ENCODE peak calls at places on chromosome 3, in six cellular contexts. S is osteocyte, B is A673, N is cardiac fibroblast, Z is neural progenitor cell, J is fibroblast of the aortic adventitia. Y is an unnamed sample.
A peak's percentile ranks its signal among the peaks of the same experiment; 100 is the strongest.

GRCh38 chr3:14525685-14526631 is 14.2 kb downstream of the GRIP2 start:
- DNase-seq in S (no peak), B (no peak), N (peak; percentile 43), Z (no peak), J (peak; percentile 72), Y (peak; percentile 36)

GRCh38 chr3:45994661-45995369 is 809 bp downstream of the FYCO1 start:
- DNase-seq in S (no peak), B (no peak), N (peak; percentile 23), Z (peak; percentile 55), J (no peak), Y (no peak)

GRCh38 chr3:133038731-133039398 is 674 bp downstream of the TMEM108 start:
- DNase-seq in S (no peak), B (no peak), N (peak; percentile 5), Z (peak; percentile 88), J (peak; percentile 1), Y (no peak)

GRCh38 chr3:186534113-186534669 is 10.0 kb downstream of the CRYGS start:
- DNase-seq in S (no peak), B (no peak), N (no peak), Z (no peak), J (no peak), Y (no peak)

GRCh38 chr3:143847787-143848631 is at the start of gene SLC9A9:
- DNase-seq in S (no peak), B (peak; percentile 56), N (peak; percentile 70), Z (peak; percentile 37), J (peak; percentile 79), Y (peak; percentile 57)

GRCh38 chr3:100613721-100614390 is 4.5 kb downstream of the ADGRG7 start:
- DNase-seq in S (no peak), B (no peak), N (no peak), Z (no peak), J (no peak), Y (no peak)

GRCh38 chr3:37086918-37087317 is 87.5 kb downstream of the LRRFIP2 start:
- DNase-seq in S (no peak), B (no peak), N (no peak), Z (no peak), J (no peak), Y (no peak)

GRCh38 chr3:148729656-148730055 is 32.0 kb downstream of the AGTR1 start:
- DNase-seq in S (no peak), B (no peak), N (no peak), Z (no peak), J (peak; percentile 24), Y (no peak)

GRCh38 chr3:123803521-123803920 is 80.6 kb downstream of the MYLK start:
- DNase-seq in S (no peak), B (no peak), N (no peak), Z (no peak), J (no peak), Y (no peak)

GRCh38 chr3:133797396-133798105 is 8.1 kb upstream of the SRPRB start:
- DNase-seq in S (no peak), B (no peak), N (no peak), Z (no peak), J (peak; percentile 22), Y (peak; percentile 24)

GRCh38 chr3:114121996-114122709 is 56.7 kb downstream of the DRD3 start:
- DNase-seq in S (no peak), B (no peak), N (peak; percentile 77), Z (peak; percentile 34), J (peak; percentile 83), Y (peak; percentile 29)

GRCh38 chr3:110343945-110344344 is 727.7 kb upstream of the NECTIN3 start:
- DNase-seq in S (no peak), B (no peak), N (peak; percentile 9), Z (no peak), J (no peak), Y (peak; percentile 17)

GRCh38 chr3:196003611-196004010 is 78.3 kb downstream of the TFRC start:
- DNase-seq in S (peak; percentile 42), B (no peak), N (no peak), Z (no peak), J (no peak), Y (no peak)

GRCh38 chr3:122730240-122730639 is 49.6 kb downstream of the PARP14 start:
- DNase-seq in S (no peak), B (no peak), N (no peak), Z (no peak), J (no peak), Y (no peak)

GRCh38 chr3:10981961-10982360 is 10.6 kb upstream of the SLC6A1 start:
- DNase-seq in S (no peak), B (no peak), N (peak; percentile 70), Z (no peak), J (peak; percentile 13), Y (no peak)

GRCh38 chr3:134361162-134361831 is 12.9 kb downstream of the AMOTL2 start:
- DNase-seq in S (no peak), B (no peak), N (no peak), Z (no peak), J (no peak), Y (peak; percentile 4)

GRCh38 chr3:14563946-14564539 is 23.9 kb upstream of the GRIP2 start:
- DNase-seq in S (no peak), B (no peak), N (no peak), Z (no peak), J (no peak), Y (no peak)

GRCh38 chr3:188904670-188905069 is 267.1 kb upstream of the TPRG1 start:
- DNase-seq in S (no peak), B (no peak), N (peak; percentile 81), Z (no peak), J (peak; percentile 63), Y (peak; percentile 55)

GRCh38 chr3:184884359-184885017 is 72.5 kb downstream of the VPS8 start:
- DNase-seq in S (no peak), B (no peak), N (no peak), Z (no peak), J (no peak), Y (no peak)

GRCh38 chr3:131053021-131053420 is 26.3 kb downstream of the NEK11 start:
- DNase-seq in S (no peak), B (peak; percentile 16), N (peak; percentile 54), Z (no peak), J (peak; percentile 51), Y (no peak)

GRCh38 chr3:131048030-131048429 is 21.4 kb downstream of the NEK11 start:
- DNase-seq in S (no peak), B (no peak), N (no peak), Z (no peak), J (no peak), Y (no peak)

DNA sequence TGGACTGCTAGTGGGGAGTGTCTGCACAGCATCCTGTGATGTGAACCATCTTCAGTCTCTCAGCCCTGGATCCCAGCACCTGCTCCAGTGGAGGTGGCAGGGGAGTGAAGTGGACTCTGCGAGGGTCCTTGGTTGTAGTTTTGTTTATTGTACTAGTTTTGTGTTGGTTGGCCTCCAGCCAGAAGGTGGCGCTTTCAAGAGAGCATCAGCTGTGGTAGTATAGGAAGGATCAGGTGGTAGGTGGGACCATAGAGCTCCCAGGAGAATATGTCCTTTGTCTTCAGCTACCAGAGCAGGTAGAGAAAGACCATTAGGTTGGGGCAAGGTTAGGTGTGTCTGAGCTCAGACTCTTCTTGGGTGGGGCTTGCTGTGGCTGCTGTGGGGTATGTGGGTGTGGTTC is 20.9 kb downstream of the NEK11 start:
- DNase-seq in S (no peak), B (no peak), N (no peak), Z (no peak), J (no peak), Y (no peak)
- TF ChIP-seq CTCF in S (no peak), B (peak; percentile 31), N (no peak), Z (peak; percentile 15), J (no peak), Y (no peak)

GRCh38 chr3:65029130-65029529 is 341.3 kb upstream of the ADAMTS9 start:
- DNase-seq in S (no peak), B (no peak), N (no peak), Z (no peak), J (no peak), Y (no peak)

GRCh38 chr3:65024148-65024547 is 336.3 kb upstream of the ADAMTS9 start:
- DNase-seq in S (no peak), B (no peak), N (no peak), Z (no peak), J (no peak), Y (no peak)

GRCh38 chr3:65028024-65028423 is 340.2 kb upstream of the ADAMTS9 start:
- DNase-seq in S (no peak), B (no peak), N (no peak), Z (no peak), J (no peak), Y (no peak)

GRCh38 chr3:65027335-65027734 is 339.5 kb upstream of the ADAMTS9 start:
- DNase-seq in S (no peak), B (no peak), N (no peak), Z (no peak), J (no peak), Y (no peak)

DNA sequence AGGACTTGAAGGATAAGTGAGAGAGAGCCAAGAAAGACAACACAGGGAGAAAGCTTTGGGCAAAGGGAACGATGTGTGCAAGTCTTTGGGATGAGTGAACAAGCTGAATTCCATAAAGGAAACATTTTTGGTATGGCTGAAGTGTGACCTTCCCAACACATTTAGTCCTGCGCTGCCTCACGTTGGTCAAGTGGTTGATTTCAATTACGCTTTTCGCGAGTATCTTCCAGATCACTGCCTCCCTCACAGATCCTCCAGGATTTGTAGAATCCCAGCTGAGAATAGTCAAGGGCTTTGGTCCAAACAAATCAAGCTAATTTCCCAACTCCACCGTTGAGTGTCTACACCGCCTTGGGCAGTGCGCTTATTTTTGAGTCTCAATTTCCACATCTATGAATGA is 338.4 kb upstream of the ADAMTS9 start:
- DNase-seq in S (no peak), B (no peak), N (no peak), Z (peak; percentile 8), J (no peak), Y (no peak)
- TF ChIP-seq CTCF in S (no peak), B (no peak), N (no peak), Z (peak; percentile 25), J (no peak), Y (no peak)

DNA sequence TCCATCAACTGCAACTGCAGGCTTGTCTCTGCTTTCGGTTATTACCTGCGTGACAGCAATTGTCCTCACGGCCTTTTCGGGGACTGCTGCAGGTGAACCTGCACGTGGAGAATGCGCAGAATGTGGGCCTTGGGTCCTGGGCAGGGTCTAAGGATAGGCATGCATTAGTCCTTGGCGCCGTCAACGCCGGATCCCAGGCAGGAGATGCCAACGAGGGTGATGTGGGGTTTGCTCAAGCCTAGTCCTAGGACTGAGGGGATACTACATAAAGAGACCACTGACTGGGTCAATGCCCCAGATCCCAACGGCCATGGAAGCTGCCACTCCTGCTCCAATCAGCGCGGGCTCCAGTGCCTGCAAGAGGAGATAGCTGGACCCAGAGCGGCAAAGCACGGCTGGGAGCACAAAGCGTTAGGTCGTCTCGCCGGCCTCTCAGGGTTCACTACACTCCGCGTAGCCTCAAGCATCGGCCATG is 448 bp upstream of the RBM15B start:
- DNase-seq in S (no peak), B (no peak), N (no peak), Z (no peak), J (no peak), Y (no peak)
- TF ChIP-seq CTCF in S (no peak), B (peak; percentile 69), N (no peak), Z (no peak), J (no peak), Y (no peak)

DNA sequence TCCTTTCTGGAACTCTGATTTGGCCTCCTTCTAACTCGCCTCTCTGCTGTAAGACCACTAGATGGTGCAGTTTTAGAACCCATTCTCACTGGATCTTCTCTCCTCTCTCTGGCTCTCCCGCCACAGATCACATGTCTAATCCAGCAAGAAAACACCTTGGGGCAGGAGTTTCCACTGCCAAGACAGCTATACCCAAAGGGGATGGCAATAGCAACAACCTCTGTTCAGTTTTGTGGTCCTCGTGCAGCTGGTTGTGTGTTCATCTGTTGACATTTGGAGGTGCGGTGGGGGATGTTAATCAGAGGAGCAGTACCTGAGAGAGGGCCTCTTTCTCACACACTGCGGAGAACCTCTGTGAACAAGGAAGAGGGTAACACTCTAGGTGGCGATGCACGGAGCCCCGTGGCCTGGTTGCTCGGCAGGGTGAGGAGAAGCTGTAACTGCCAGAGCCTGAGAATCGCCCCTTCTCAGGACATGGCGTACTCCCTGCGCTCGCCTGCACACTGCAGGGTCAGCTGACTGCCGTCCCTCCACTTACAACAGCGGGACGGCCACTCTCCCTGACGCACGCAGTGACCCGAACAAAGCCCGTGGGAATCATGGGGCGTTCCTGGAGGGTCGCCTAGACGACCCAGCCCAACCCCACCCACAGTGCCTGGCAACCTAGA is at the start of gene TEX55:
- DNase-seq in S (no peak), B (peak; percentile 66), N (peak; percentile 74), Z (peak; percentile 62), J (peak; percentile 69), Y (peak; percentile 56)
- TF ChIP-seq CTCF in S (peak; percentile 81), B (peak; percentile 72), N (peak; percentile 81), Z (peak; percentile 63), J (peak; percentile 85), Y (peak; percentile 84)